ENCODE peak calls at places on chromosomes 7 and 10, in five cellular contexts. A, E, J, I and K are unnamed samples.

GRCh38 chr10:15369642-15370211 is 1.4 kb downstream of the FAM171A1 start:
- DNase-seq in A (no peak), I (peak), J (no peak), E (no peak), K (no peak)

GRCh38 chr7:74417419-74417971 is 36.2 kb upstream of the GTF2IRD1 start:
- DNase-seq in A (peak), E (peak), J (peak), I (peak), K (no peak)

GRCh38 chr10:17273403-17273802 is 45.4 kb downstream of the VIM start:
- DNase-seq in A (peak), J (no peak), E (no peak), I (no peak), K (no peak)

GRCh38 chr10:127021771-127022170 is 116.5 kb downstream of the DOCK1 start:
- DNase-seq in I (no peak), J (no peak), A (no peak), E (no peak), K (no peak)

GRCh38 chr7:63040966-63041610 is 957.6 kb upstream of the ZNF722 start:
- DNase-seq in J (no peak), A (no peak), E (no peak), I (no peak), K (no peak)

GRCh38 chr10:31977440-31978157 is 49.0 kb upstream of the ARHGAP12 start:
- DNase-seq in A (peak), J (no peak), I (no peak), E (no peak), K (no peak)

GRCh38 chr7:84073476-84073875 is 121.1 kb downstream of the SEMA3A start:
- DNase-seq in E (no peak), J (no peak), I (no peak), A (no peak), K (no peak)

GRCh38 chr7:77316219-77316978 is 99.8 kb downstream of the GSAP start:
- DNase-seq in J (no peak), A (peak), E (no peak), I (no peak), K (no peak)

GRCh38 chr10:90461437-90462155 is 396.2 kb downstream of the HTR7 start:
- DNase-seq in A (no peak), I (no peak), E (no peak), J (no peak), K (no peak)

GRCh38 chr10:82075605-82076004 is 200.6 kb downstream of the NRG3 start:
- DNase-seq in J (no peak), I (no peak), A (no peak), E (no peak), K (no peak)

GRCh38 chr7:65946895-65947294 is 35.1 kb downstream of the GUSB start:
- DNase-seq in J (no peak), A (peak), E (no peak), I (no peak), K (no peak)

GRCh38 chr10:73935895-73936294 is 25.0 kb downstream of the PLAU start:
- DNase-seq in J (no peak), A (no peak), E (no peak), I (no peak), K (no peak)

GRCh38 chr7:20191044-20191867 is 25.9 kb downstream of the MACC1 start:
- DNase-seq in I (no peak), J (no peak), A (no peak), E (no peak), K (no peak)

GRCh38 chr7:14687777-14688176 is 214.8 kb downstream of the DGKB start:
- DNase-seq in I (no peak), A (peak), E (no peak), J (no peak), K (no peak)

GRCh38 chr7:43135129-43135528 is 22.7 kb downstream of the HECW1 start:
- DNase-seq in E (no peak), A (peak), I (no peak), J (no peak), K (no peak)

GRCh38 chr7:22549051-22549450 is 49.1 kb upstream of the STEAP1B start:
- DNase-seq in J (no peak), E (no peak), I (no peak), A (peak), K (no peak)

GRCh38 chr7:100478966-100479660 is at the start of gene TSC22D4:
- DNase-seq in A (peak), I (peak), E (peak), J (peak), K (peak)

GRCh38 chr10:4270116-4270515 is 485.1 kb upstream of the KLF6 start:
- DNase-seq in I (no peak), E (no peak), A (peak), J (no peak), K (no peak)

GRCh38 chr10:53601260-53601875 is 828.8 kb upstream of the MBL2 start:
- DNase-seq in I (no peak), E (no peak), J (no peak), A (peak), K (no peak)

GRCh38 chr10:79073784-79074432 is 5.1 kb downstream of the ZMIZ1 start:
- DNase-seq in A (no peak), J (no peak), I (peak), E (no peak), K (no peak)

GRCh38 chr7:37310322-37311080 is 138.2 kb downstream of the ELMO1 start:
- DNase-seq in I (no peak), J (no peak), E (no peak), A (no peak), K (no peak)

GRCh38 chr10:124032982-124033886 is 60.2 kb downstream of the CHST15 start:
- DNase-seq in A (peak), E (no peak), J (no peak), I (no peak), K (no peak)

GRCh38 chr7:27182861-27183681 is 2.0 kb downstream of the HOXA11 start:
- DNase-seq in E (no peak), J (no peak), I (no peak), A (no peak), K (peak)

GRCh38 chr7:140035400-140036223 is 27.1 kb downstream of the PARP12 start:
- DNase-seq in J (no peak), I (no peak), E (no peak), A (peak), K (no peak)

GRCh38 chr7:135659159-135659837 is 3.0 kb upstream of the STMP1 start:
- DNase-seq in A (no peak), I (no peak), E (no peak), J (no peak), K (no peak)

GRCh38 chr7:79949778-79950177 is 184.9 kb upstream of the GNAI1 start:
- DNase-seq in A (no peak), I (no peak), J (no peak), E (no peak), K (no peak)

GRCh38 chr7:43511029-43511428 is 71.9 kb upstream of the STK17A start:
- DNase-seq in E (no peak), J (no peak), I (no peak), A (peak), K (no peak)

GRCh38 chr10:43846187-43846680 is 197.6 kb upstream of the ZNF32 start:
- DNase-seq in E (no peak), J (peak), I (peak), A (no peak), K (no peak)

GRCh38 chr7:111459757-111460280 is 102.5 kb downstream of the IMMP2L start:
- DNase-seq in J (no peak), E (no peak), A (no peak), I (no peak), K (no peak)

GRCh38 chr10:30637881-30638467 is 8.4 kb upstream of the LYZL2 start:
- DNase-seq in E (no peak), A (peak), I (no peak), J (no peak), K (no peak)

GRCh38 chr10:80523776-80524175 is 13.9 kb upstream of the SH2D4B start:
- DNase-seq in A (peak), J (no peak), I (no peak), E (no peak), K (no peak)

GRCh38 chr7:56105508-56105907 is 768 bp downstream of the CHCHD2 start:
- DNase-seq in E (no peak), I (no peak), J (no peak), A (peak), K (no peak)

GRCh38 chr10:130017010-130017630 is 53.0 kb upstream of the EBF3 start:
- DNase-seq in J (peak), I (no peak), E (no peak), A (no peak), K (no peak)

GRCh38 chr10:113473851-113474250 is 79.0 kb upstream of the HABP2 start:
- DNase-seq in A (no peak), J (no peak), E (no peak), I (no peak), K (no peak)

GRCh38 chr10:113476191-113476590 is 76.7 kb upstream of the HABP2 start:
- DNase-seq in A (no peak), J (no peak), E (no peak), I (no peak), K (no peak)

GRCh38 chr10:113476673-113477072 is 76.2 kb upstream of the HABP2 start:
- DNase-seq in A (no peak), E (no peak), I (no peak), J (no peak), K (no peak)

GRCh38 chr10:113474756-113475155 is 78.1 kb upstream of the HABP2 start:
- DNase-seq in A (no peak), J (no peak), E (no peak), I (no peak), K (no peak)

DNA sequence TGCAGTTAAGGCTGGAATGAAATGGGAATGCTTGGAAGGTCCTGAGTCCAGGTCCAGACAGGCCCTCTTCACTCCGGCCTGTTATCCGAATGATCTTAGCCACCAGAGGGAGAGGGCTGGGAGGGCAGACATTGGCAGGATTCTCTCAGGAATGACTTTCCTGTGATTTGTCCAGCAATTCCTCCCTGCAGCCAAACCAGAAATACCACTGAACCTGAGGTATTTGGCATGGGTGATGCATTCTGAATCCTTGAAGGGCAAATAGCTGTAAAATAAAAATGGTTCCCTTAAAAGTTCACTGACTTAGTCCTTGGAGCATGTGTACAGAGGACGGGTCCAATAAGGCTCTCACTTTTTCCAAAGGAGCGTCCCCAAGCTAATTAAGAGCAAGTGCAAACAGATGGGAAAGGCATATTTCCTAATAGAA is 77.5 kb upstream of the HABP2 start:
- DNase-seq in J (no peak), E (no peak), I (no peak), A (peak), K (no peak)
- TF ChIP-seq CTCF in J (no peak), E (no peak), I (no peak), A (peak), K (no peak)

GRCh38 chr10:132257907-132258306 is 49.8 kb downstream of the STK32C start:
- DNase-seq in J (no peak), I (no peak), E (no peak), A (no peak), K (no peak)

GRCh38 chr10:132259674-132260073 is 48.1 kb downstream of the STK32C start:
- DNase-seq in E (no peak), A (no peak), J (no peak), I (no peak), K (no peak)

GRCh38 chr10:132257271-132257670 is 50.5 kb downstream of the STK32C start:
- DNase-seq in I (no peak), J (no peak), E (no peak), A (no peak), K (no peak)

GRCh38 chr10:132258423-132258822 is 49.3 kb downstream of the STK32C start:
- DNase-seq in E (no peak), I (no peak), A (no peak), J (no peak), K (no peak)

GRCh38 chr10:132260083-132260482 is 47.7 kb downstream of the STK32C start:
- DNase-seq in A (no peak), E (no peak), J (no peak), I (no peak), K (no peak)
- H3K4me3 ChIP-seq in A (no peak), E (no peak), J (no peak), I (no peak), K (no peak)

GRCh38 chr10:63986536-63986935 is 465.3 kb downstream of the REEP3 start:
- DNase-seq in A (no peak), E (no peak), I (no peak), J (no peak), K (no peak)

GRCh38 chr10:63987212-63987611 is 466.0 kb downstream of the REEP3 start:
- DNase-seq in J (no peak), E (no peak), A (no peak), I (no peak), K (no peak)
- TF ChIP-seq CTCF in J (no peak), E (no peak), A (no peak), I (no peak), K (no peak)

DNA sequence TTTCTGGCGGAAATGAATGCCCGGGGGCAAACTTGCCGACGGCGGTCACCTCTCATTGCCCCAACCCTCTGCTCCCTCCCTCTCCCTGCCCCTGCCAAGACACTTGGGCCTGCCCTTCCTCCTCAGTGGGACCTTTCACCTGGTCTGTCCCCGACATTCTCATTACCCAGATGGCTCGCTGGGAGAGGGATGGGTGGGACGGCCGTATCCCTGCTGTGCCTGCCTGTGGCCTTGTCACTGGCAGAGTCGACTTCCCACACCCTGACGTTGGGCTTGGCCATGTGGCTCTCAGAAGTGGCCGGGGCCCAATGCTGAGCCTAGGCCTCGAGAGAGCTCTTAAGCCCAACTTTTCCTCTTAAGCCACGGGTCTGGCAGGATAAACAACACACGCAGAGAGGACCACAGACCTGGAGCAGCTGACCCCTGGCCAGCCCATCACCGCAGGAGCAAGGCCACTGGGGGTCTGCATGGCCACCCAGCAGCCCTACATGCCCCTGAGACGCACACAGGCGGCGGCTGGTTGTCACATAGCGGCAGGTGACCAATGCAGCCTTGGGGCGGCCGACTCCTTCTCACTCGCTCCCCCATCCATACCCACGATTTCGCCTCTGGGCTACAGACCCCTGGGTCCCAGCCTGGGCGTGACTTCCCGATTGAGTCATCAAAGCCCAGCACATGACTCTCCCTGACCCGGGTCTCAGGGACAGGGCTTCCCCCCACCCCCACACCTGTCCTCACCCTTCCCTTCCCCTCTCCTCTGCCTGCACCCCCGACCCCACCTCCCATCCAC is 40.1 kb downstream of the SLC29A4 start:
- DNase-seq in A (no peak), E (no peak), I (no peak), J (no peak), K (no peak)
- H3K4me3 ChIP-seq in A (no peak), E (no peak), I (no peak), J (no peak), K (no peak)

DNA sequence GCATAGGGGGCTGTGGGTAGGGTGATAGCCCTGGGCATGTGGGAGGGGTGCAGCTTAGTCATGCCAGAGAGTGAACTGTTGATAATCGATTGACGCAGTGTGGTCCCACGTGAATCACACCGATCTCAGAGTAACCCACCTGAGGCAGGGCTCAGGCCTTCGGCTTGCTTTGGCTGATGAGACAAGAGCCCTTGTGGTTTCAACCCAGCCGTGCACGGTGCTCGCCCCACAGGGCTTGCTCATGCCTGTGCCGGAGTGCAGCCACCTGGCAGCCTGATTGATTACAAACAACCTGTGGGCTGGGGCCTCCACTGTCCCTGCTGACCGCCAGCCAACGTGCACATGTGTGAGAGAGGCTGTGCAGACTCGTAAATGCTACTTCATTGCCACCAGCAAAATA is 144.8 kb upstream of the ADARB2 start:
- DNase-seq in I (no peak), A (no peak), E (no peak), J (no peak), K (no peak)
- TF ChIP-seq CTCF in I (no peak), A (no peak), E (no peak), J (no peak), K (no peak)

DNA sequence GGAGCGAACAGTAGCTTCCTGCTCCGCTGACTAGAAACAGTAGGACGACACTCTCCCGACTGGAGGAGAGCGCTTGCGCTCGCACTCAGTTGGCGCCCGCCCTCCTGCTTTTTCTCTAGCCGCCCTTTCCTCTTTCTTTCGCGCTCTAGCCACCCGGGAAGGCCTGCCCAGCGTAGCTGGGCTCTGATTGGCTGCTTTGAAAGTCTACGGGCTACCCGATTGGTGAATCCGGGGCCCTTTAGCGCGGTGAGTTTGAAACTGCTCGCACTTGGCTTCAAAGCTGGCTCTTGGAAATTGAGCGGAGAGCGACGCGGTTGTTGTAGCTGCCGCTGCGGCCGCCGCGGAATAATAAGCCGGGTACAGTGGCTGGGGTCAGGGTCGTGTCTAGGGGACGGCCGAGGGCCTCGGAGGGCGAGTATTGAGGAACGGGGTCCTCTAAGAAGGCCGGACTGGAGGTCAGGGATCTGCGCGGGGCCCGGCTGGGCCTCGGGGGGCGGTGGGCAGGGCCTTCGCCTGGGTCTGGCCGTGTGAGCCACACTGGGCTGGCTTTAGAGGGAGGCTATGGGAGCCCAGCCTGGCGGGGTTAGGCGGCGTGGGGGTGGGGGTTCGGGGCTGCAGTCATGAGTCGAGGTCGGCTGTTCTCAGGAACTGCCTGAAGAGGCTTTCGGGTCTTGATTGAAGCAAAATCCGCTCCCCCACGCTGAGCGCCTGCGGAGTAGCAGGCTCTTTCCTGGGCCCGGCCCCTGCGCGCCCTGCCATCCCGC is at the start of gene CDK1:
- DNase-seq in J (peak), I (peak), A (peak), E (peak), K (peak)
- H3K4me3 ChIP-seq in J (peak), I (peak), A (peak), E (peak), K (peak)

GRCh38 chr7:142960955-142961512 is 1.1 kb downstream of the KEL start:
- DNase-seq in J (no peak), E (no peak), I (no peak), A (no peak), K (no peak)
- TF ChIP-seq CTCF in J (no peak), E (no peak), I (no peak), A (no peak), K (no peak)

DNA sequence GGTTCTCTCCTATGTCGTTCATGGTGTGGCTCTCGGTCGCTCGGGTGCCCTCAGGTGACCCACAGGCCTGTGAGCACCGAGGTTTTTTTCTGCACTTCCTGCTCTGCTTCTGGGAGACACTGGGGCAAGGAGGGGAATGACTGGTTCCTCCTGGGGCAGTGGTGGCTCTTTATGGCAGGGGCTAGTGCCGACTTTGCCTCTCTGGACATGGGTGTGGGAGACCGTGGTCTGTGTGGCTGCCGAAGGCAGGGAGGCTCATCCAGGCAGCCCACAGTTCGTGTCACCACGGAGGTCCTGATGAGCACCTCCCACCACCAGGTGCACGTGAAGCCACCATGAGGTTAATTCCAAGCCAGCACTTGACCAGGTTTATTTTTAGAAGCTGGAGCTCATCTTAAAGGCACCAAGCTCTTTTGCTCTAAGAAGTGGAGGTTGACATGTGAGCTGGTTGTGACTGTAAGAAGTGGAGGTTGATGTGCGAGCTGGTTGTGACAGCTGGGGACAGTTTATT is 24.7 kb upstream of the DPYSL4 start:
- DNase-seq in J (no peak), E (no peak), I (no peak), A (no peak), K (no peak)
- H3K4me3 ChIP-seq in J (no peak), E (no peak), I (no peak), A (no peak), K (no peak)

DNA sequence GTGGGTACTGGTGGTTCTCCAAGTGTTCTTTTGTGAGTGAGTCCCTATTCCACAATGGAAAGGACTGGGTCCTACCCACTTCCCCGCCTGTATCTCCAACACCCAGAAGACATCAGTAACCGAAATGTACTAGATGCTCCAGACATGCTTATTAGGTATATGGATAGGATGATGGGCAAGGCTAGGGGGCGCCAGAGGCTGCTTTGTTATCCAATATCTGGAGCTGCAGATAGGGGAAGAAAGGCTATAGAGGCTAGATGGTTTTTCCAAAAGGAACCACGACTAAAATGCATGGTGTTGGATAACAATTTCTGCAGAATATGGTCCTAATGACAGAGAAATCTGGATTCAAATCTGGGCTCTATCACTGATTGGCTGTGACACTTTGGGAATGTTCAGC is 56.2 kb upstream of the TM9SF3 start:
- DNase-seq in E (peak), I (peak), A (peak), J (peak), K (no peak)
- TF ChIP-seq CTCF in E (peak), I (no peak), A (peak), J (no peak), K (no peak)